ENCODE peak calls at places on chromosomes 12 and 14, in six cellular contexts. M is body of pancreas, H is psoas muscle, U is H9, W is MM.1S, A is left ventricle myocardium inferior. F is an unnamed sample. For H3K4me1, the result is how much of the 10 kb centered on the place peaks cover.

GRCh38 chr14:72999316-72999715 is 27.6 kb downstream of the ZFYVE1 start:
- DNase-seq in A (no peak), H (no peak), U (no peak), W (no peak), M (no peak), F (no peak)

GRCh38 chr12:131740626-131741025 is 29.7 kb downstream of the SFSWAP start:
- DNase-seq in W (no peak), H (no peak), A (no peak), M (no peak), U (no peak), F (no peak)

GRCh38 chr12:131783915-131784541 is 44.2 kb upstream of the MMP17 start:
- DNase-seq in A (no peak), M (no peak), H (no peak), U (peak), W (peak), F (no peak)

GRCh38 chr14:70149766-70150165 is 39.0 kb downstream of the SLC8A3 start:
- DNase-seq in U (no peak), A (no peak), W (no peak), H (no peak), M (no peak), F (no peak)

GRCh38 chr12:126384029-126384564 is 1318.9 kb downstream of the AACS start:
- DNase-seq in A (no peak), W (no peak), H (no peak), M (peak), U (no peak), F (no peak)

GRCh38 chr12:116687888-116688287 is 50.0 kb downstream of the SPRING1 start:
- DNase-seq in W (no peak), M (no peak), H (peak), A (peak), U (peak), F (peak)

GRCh38 chr14:89013098-89013504 is 188.7 kb downstream of the TTC8 start:
- DNase-seq in W (no peak), M (peak), A (no peak), H (no peak), U (peak), F (no peak)

GRCh38 chr12:34600592-34601462 is 578.5 kb downstream of the ALG10 start:
- DNase-seq in M (no peak), W (no peak), A (no peak), U (no peak), H (no peak), F (peak)

GRCh38 chr12:15540469-15540872 is 218.2 kb downstream of the PTPRO start:
- DNase-seq in A (no peak), W (no peak), M (no peak), H (no peak), U (no peak), F (no peak)

GRCh38 chr12:27652174-27652763 is 44.0 kb upstream of the REP15 start:
- DNase-seq in H (no peak), M (peak), U (peak), A (no peak), W (peak), F (no peak)

GRCh38 chr14:101877766-101878165 is 86.6 kb upstream of the DYNC1H1 start:
- DNase-seq in M (no peak), W (no peak), U (no peak), H (no peak), A (no peak), F (no peak)
- H3K4me1 ChIP-seq in M (half or more), W (under half), U (under half), H (under half), A (half or more), F (under half)

GRCh38 chr12:57841445-57841844 is 5.1 kb downstream of the CTDSP2 start:
- DNase-seq in H (no peak), W (no peak), M (no peak), U (no peak), A (no peak), F (no peak)
- H3K4me1 ChIP-seq in H (half or more), W (half or more), M (half or more), U (under half), A (half or more), F (under half)

DNA sequence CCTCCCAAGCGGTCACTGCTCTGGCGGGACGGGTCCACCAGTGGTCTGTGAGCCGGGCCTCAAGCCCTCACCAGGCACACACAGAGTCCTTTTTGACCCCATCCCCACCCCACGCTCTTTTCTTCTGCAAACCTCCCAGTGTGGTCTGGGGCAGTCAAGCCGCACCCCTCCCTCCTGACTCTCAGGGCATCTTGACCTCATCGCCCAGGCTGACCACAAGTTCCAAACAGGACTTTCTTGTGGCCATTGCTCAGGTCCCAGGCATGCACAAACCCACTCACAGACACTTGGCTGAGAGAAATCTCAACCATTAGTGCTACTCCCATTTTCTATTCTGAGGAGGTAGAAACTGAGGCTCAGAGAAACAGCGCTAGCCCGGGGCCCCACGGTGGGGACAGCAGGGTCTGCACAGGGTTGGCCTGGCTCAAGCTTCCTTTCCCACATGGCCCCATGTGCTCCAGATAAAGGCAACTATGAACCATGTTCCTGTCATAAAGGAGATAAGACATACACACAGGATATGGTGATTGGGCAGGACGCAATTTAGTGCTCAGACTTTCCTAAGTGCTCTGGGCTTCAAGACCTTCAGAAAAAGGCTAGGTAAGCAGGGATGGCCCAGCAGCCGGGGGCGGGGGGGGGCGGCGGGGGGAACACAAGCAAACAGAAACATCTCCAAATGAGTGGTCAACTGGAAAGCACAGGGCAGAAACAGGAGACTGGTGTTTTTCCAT is 69.6 kb downstream of the ITPK1 start:
- DNase-seq in U (no peak), A (no peak), M (no peak), H (no peak), W (no peak), F (no peak)
- H3K4me1 ChIP-seq in U (under half), A (half or more), M (half or more), H (under half), W (under half), F (under half)

GRCh38 chr12:49362077-49362476 is 5.2 kb upstream of the SPATS2 start:
- DNase-seq in M (no peak), W (no peak), H (no peak), A (no peak), U (no peak), F (no peak)

GRCh38 chr12:49365542-49365941 is 1.7 kb upstream of the SPATS2 start:
- DNase-seq in A (no peak), H (no peak), U (no peak), M (no peak), W (no peak), F (no peak)

GRCh38 chr12:49366652-49367380 is 446 bp upstream of the SPATS2 start:
- DNase-seq in W (peak), A (peak), M (peak), U (peak), H (peak), F (peak)

GRCh38 chr12:49367381-49368239 is at the start of gene SPATS2:
- DNase-seq in M (peak), U (peak), W (peak), A (peak), H (peak), F (peak)

GRCh38 chr12:49364989-49365388 is 2.3 kb upstream of the SPATS2 start:
- DNase-seq in U (no peak), H (no peak), A (no peak), W (no peak), M (no peak), F (no peak)
- H3K4me1 ChIP-seq in U (under half), H (under half), A (under half), W (under half), M (under half), F (under half)

GRCh38 chr12:47221256-47222023 is 141.7 kb upstream of the AMIGO2 start:
- DNase-seq in M (no peak), U (no peak), A (no peak), H (no peak), W (no peak), F (no peak)

GRCh38 chr12:47222960-47223847 is 143.4 kb upstream of the AMIGO2 start:
- DNase-seq in M (no peak), U (peak), H (no peak), W (no peak), A (no peak), F (no peak)

GRCh38 chr12:47223848-47224213 is 144.1 kb upstream of the AMIGO2 start:
- DNase-seq in H (no peak), M (peak), A (peak), W (no peak), U (no peak), F (peak)

GRCh38 chr12:47224563-47225133 is 144.9 kb upstream of the AMIGO2 start:
- DNase-seq in H (no peak), U (no peak), A (no peak), M (no peak), W (no peak), F (no peak)

GRCh38 chr12:47222592-47222959 is 142.8 kb upstream of the AMIGO2 start:
- DNase-seq in M (no peak), H (no peak), W (no peak), U (peak), A (no peak), F (no peak)
- H3K4me1 ChIP-seq in M (under half), H (under half), W (under half), U (under half), A (under half), F (under half)

GRCh38 chr12:21651821-21652220 is 5.8 kb downstream of the LDHB start:
- DNase-seq in M (no peak), U (no peak), H (no peak), A (no peak), W (no peak), F (no peak)
- H3K4me1 ChIP-seq in M (under half), U (under half), H (under half), A (half or more), W (under half), F (under half)

DNA sequence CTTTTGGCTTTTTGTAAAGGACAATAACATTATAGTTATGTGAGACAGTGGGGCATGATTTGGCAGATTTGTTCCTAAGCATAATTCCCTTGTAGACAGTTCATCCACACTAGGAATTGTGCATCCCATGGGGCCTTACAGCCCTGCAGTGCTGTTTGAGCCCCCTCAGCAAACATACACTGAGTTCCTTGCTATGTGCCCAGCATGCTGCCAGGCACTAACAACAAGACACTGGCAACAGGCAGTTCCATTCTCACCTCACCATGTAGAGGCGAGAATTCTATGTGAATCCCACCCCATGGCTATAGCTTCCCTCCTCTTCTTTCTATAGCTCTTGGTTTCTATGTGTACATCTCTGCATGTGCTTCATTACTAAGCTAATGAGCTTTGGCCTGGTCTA is 1.9 kb downstream of the THTPA start:
- DNase-seq in A (no peak), U (no peak), W (no peak), H (no peak), M (no peak), F (no peak)
- H3K4me1 ChIP-seq in A (under half), U (under half), W (under half), H (under half), M (under half), F (under half)

DNA sequence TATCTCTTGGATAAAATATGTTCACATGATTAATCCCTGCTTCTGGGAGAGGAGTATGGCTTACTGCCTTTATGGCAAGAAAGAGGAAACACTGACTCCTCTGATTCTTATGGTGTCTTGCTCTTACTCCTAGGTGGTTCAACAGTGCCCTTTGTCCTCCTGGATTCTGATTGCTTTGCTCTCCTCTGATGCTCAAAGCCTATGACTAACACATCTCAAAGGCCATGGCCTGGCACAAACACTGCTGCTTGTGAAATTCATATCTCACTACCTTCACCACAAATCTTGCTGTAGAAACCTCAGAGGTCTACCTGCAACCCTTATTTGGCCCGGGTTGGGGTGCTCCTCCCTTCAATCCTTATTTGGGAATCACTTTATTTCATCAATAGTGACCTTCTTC is 217.2 kb downstream of the C12orf50 start:
- DNase-seq in H (no peak), W (no peak), A (no peak), M (no peak), U (no peak), F (no peak)
- H3K4me1 ChIP-seq in H (under half), W (under half), A (under half), M (under half), U (under half), F (under half)

GRCh38 chr12:26298785-26299621 is 103.6 kb downstream of the SSPN start:
- DNase-seq in H (no peak), A (no peak), M (no peak), W (peak), U (no peak), F (no peak)
- H3K4me1 ChIP-seq in H (under half), A (under half), M (under half), W (under half), U (under half), F (under half)